ENCODE peak calls at places on chromosomes 16 and 17, in ten cellular contexts. I is lower lobe of right lung; U is upper lobe of left lung; Y is epithelial cell of esophagus; Z is activated gamma-delta T cell treated with anti-CD3 and anti-CD28 coated beads, Interleukin-2, amount 50 U/mL, for 16 hours; A is EL; N is activated CD8-positive, alpha-beta T cell treated with anti-CD3 and anti-CD28 coated beads, Interleukin-2, amount 10 ng/mL, durations not matched to agents 7 days and 5 days; Q is ovary; C is endothelial cell; K is psoas muscle. T is an unnamed sample.

GRCh38 chr16:56872863-56873391 is 7.9 kb downstream of the SLC12A3 start:
- DNase-seq in I (no peak), U (no peak), Y (no peak), Z (no peak), A (no peak), N (no peak), Q (no peak), C (no peak), K (no peak), T (peak)

GRCh38 chr16:558298-559020 is 1.7 kb upstream of the PRR35 start:
- DNase-seq in I (no peak), U (no peak), Y (no peak), Z (no peak), A (no peak), N (no peak), Q (no peak), C (no peak), K (no peak), T (no peak)

GRCh38 chr17:2853722-2854580 is 57.7 kb downstream of the RAP1GAP2 start:
- DNase-seq in I (peak), U (peak), Y (peak), Z (no peak), A (peak), N (no peak), Q (no peak), C (peak), K (no peak), T (no peak)

GRCh38 chr17:194844-195602 is 13.6 kb upstream of the DOC2B start:
- DNase-seq in I (peak), U (no peak), Y (no peak), Z (no peak), A (no peak), N (no peak), Q (no peak), C (no peak), K (no peak), T (no peak)

GRCh38 chr17:78781339-78782304 is at the start of gene CYTH1:
- DNase-seq in I (peak), U (peak), Y (peak), Z (no peak), A (peak), N (peak), Q (peak), C (peak), K (peak), T (peak)

GRCh38 chr17:39001703-39002637 is 34.8 kb upstream of the FBXO47 start:
- DNase-seq in I (peak), U (no peak), Y (peak), Z (no peak), A (peak), N (no peak), Q (peak), C (no peak), K (peak), T (peak)

GRCh38 chr16:57899771-57900661 is 70.9 kb downstream of the CNGB1 start:
- DNase-seq in I (peak), U (no peak), Y (peak), Z (peak), A (peak), N (peak), Q (peak), C (peak), K (peak), T (peak)

GRCh38 chr17:57985675-57985974 is 2.4 kb downstream of the VEZF1 start:
- DNase-seq in I (no peak), U (no peak), Y (peak), Z (no peak), A (peak), N (no peak), Q (no peak), C (no peak), K (no peak), T (no peak)

GRCh38 chr16:25172831-25173230 is 43.9 kb upstream of the AQP8 start:
- DNase-seq in I (no peak), U (no peak), Y (no peak), Z (no peak), A (no peak), N (no peak), Q (no peak), C (no peak), K (no peak), T (no peak)

GRCh38 chr16:84087461-84088151 is 29.1 kb downstream of the MBTPS1 start:
- DNase-seq in I (no peak), U (no peak), Y (no peak), Z (no peak), A (no peak), N (no peak), Q (no peak), C (no peak), K (no peak), T (no peak)

GRCh38 chr16:49442805-49443204 is 69.2 kb downstream of the C16orf78 start:
- DNase-seq in I (no peak), U (no peak), Y (no peak), Z (no peak), A (no peak), N (no peak), Q (no peak), C (no peak), K (no peak), T (no peak)

GRCh38 chr16:86495357-86495701 is 15.0 kb upstream of the FOXF1 start:
- DNase-seq in I (no peak), U (no peak), Y (no peak), Z (no peak), A (no peak), N (no peak), Q (no peak), C (no peak), K (no peak), T (no peak)

GRCh38 chr16:14965328-14965727 is 9.5 kb upstream of the PDXDC1 start:
- DNase-seq in I (no peak), U (no peak), Y (no peak), Z (no peak), A (no peak), N (no peak), Q (no peak), C (no peak), K (no peak), T (no peak)

GRCh38 chr16:70801611-70802010 is 653 bp upstream of the VAC14 start:
- DNase-seq in I (no peak), U (no peak), Y (no peak), Z (no peak), A (no peak), N (no peak), Q (no peak), C (no peak), K (no peak), T (no peak)

GRCh38 chr16:31016018-31016417 is 5.6 kb upstream of the STX1B start:
- DNase-seq in I (no peak), U (no peak), Y (no peak), Z (no peak), A (no peak), N (no peak), Q (no peak), C (no peak), K (no peak), T (no peak)

GRCh38 chr17:64449545-64449944 is 630 bp downstream of the MILR1 start:
- DNase-seq in I (no peak), U (no peak), Y (no peak), Z (no peak), A (no peak), N (no peak), Q (no peak), C (no peak), K (no peak), T (no peak)

GRCh38 chr17:45130640-45131293 is 1.5 kb downstream of the PLCD3 start:
- DNase-seq in I (no peak), U (no peak), Y (peak), Z (no peak), A (no peak), N (no peak), Q (no peak), C (no peak), K (no peak), T (no peak)

GRCh38 chr16:25126820-25127232 is 15.3 kb downstream of the LCMT1 start:
- DNase-seq in I (no peak), U (no peak), Y (peak), Z (no peak), A (peak), N (peak), Q (no peak), C (no peak), K (no peak), T (no peak)

GRCh38 chr17:19979917-19980770 is 2.5 kb upstream of the AKAP10 start:
- DNase-seq in I (peak), U (peak), Y (no peak), Z (no peak), A (no peak), N (no peak), Q (peak), C (no peak), K (peak), T (peak)

GRCh38 chr16:81544691-81545365 is 100.2 kb downstream of the CMIP start:
- DNase-seq in I (peak), U (no peak), Y (no peak), Z (no peak), A (no peak), N (no peak), Q (no peak), C (no peak), K (no peak), T (no peak)

GRCh38 chr16:455453-455852 is 30.0 kb downstream of the RAB11FIP3 start:
- DNase-seq in I (no peak), U (no peak), Y (no peak), Z (no peak), A (no peak), N (no peak), Q (no peak), C (no peak), K (no peak), T (no peak)

GRCh38 chr17:32917842-32918241 is 10.1 kb upstream of the TMEM98 start:
- DNase-seq in I (no peak), U (no peak), Y (no peak), Z (no peak), A (no peak), N (no peak), Q (no peak), C (no peak), K (no peak), T (no peak)

GRCh38 chr17:69047368-69048263 is 13.1 kb downstream of the ABCA9 start:
- DNase-seq in I (no peak), U (no peak), Y (peak), Z (no peak), A (peak), N (no peak), Q (peak), C (peak), K (peak), T (peak)

GRCh38 chr17:3890082-3890892 is 2.6 kb downstream of the CAMKK1 start:
- DNase-seq in I (peak), U (no peak), Y (peak), Z (no peak), A (peak), N (no peak), Q (peak), C (no peak), K (peak), T (no peak)

GRCh38 chr16:12678983-12679382 is 124.7 kb downstream of the CPPED1 start:
- DNase-seq in I (no peak), U (no peak), Y (no peak), Z (no peak), A (no peak), N (no peak), Q (no peak), C (no peak), K (no peak), T (no peak)

GRCh38 chr16:8989099-8989878 is 25.6 kb upstream of the USP7 start:
- DNase-seq in I (no peak), U (no peak), Y (no peak), Z (no peak), A (no peak), N (no peak), Q (no peak), C (no peak), K (no peak), T (no peak)

GRCh38 chr16:50067290-50067853 is 1.6 kb downstream of the HEATR3 start:
- DNase-seq in I (no peak), U (no peak), Y (peak), Z (peak), A (peak), N (peak), Q (no peak), C (peak), K (no peak), T (no peak)

GRCh38 chr16:23006380-23006779 is 142.9 kb downstream of the USP31 start:
- DNase-seq in I (no peak), U (no peak), Y (no peak), Z (no peak), A (no peak), N (no peak), Q (no peak), C (no peak), K (no peak), T (no peak)

GRCh38 chr17:81801327-81801726 is 2.6 kb upstream of the GCGR start:
- DNase-seq in I (no peak), U (no peak), Y (no peak), Z (no peak), A (no peak), N (no peak), Q (no peak), C (no peak), K (no peak), T (no peak)